ENCODE peak calls at places on chromosomes 12 and 14, in six cellular contexts. A is activated CD4-positive, alpha-beta T cell treated with anti-CD3 and anti-CD28 coated beads, Interleukin-2, amount 50 U/mL, for 1 hour; X is A549; N is SW480; P is activated T-helper 9 cell treated with anti-CD3 and anti-CD28 coated beads, Interleukin-2, amount 50 U/mL, for 16 hours; Q is MV-4-11. Z is an unnamed sample.

GRCh38 chr12:121334513-121335343 is 17.5 kb downstream of the ANAPC5 start:
- DNase-seq in A (no peak), X (peak; percentile 75), N (peak; percentile 75), P (no peak), Q (peak; percentile 67), Z (peak; percentile 84)

GRCh38 chr14:92644601-92645515 is 103.6 kb downstream of the LGMN start:
- DNase-seq in A (no peak), X (no peak), N (no peak), P (no peak), Q (no peak), Z (no peak)

GRCh38 chr14:26820578-26820977 is 222.7 kb upstream of the NOVA1 start:
- DNase-seq in A (no peak), X (no peak), N (no peak), P (no peak), Q (no peak), Z (no peak)

GRCh38 chr14:50928002-50928635 is 16.2 kb downstream of the PYGL start:
- DNase-seq in A (no peak), X (no peak), N (no peak), P (no peak), Q (peak; percentile 99), Z (no peak)

GRCh38 chr12:55659486-55660385 is 23.0 kb downstream of the OR10P1 start:
- DNase-seq in A (no peak), X (no peak), N (peak; percentile 41), P (no peak), Q (peak; percentile 40), Z (peak; percentile 20)

GRCh38 chr12:30026621-30027234 is 243.0 kb upstream of the TMTC1 start:
- DNase-seq in A (no peak), X (no peak), N (peak; percentile 9), P (no peak), Q (no peak), Z (no peak)

GRCh38 chr14:20563966-20564365 is 3.1 kb upstream of the RNASE9 start:
- DNase-seq in A (no peak), X (no peak), N (no peak), P (no peak), Q (no peak), Z (no peak)

GRCh38 chr14:88004637-88005036 is 298 bp upstream of the GPR65 start:
- DNase-seq in A (no peak), X (no peak), N (no peak), P (no peak), Q (no peak), Z (no peak)

GRCh38 chr12:64688715-64689114 is 70.5 kb downstream of the GNS start:
- DNase-seq in A (no peak), X (no peak), N (no peak), P (no peak), Q (no peak), Z (no peak)

GRCh38 chr12:95829395-95829794 is 29.4 kb upstream of the SNRPF start:
- DNase-seq in A (no peak), X (no peak), N (no peak), P (no peak), Q (no peak), Z (no peak)

GRCh38 chr12:54421873-54422250 is 2.8 kb upstream of the ITGA5 start:
- DNase-seq in A (no peak), X (no peak), N (no peak), P (no peak), Q (no peak), Z (no peak)

GRCh38 chr14:91555531-91555930 is 45.4 kb upstream of the PPP4R3A start:
- DNase-seq in A (no peak), X (no peak), N (no peak), P (no peak), Q (no peak), Z (no peak)

GRCh38 chr12:113409462-113410124 is 5.9 kb upstream of the SDS start:
- DNase-seq in A (no peak), X (no peak), N (no peak), P (no peak), Q (no peak), Z (no peak)

GRCh38 chr12:54262403-54262925 is 17.5 kb downstream of the CBX5 start:
- DNase-seq in A (no peak), X (no peak), N (peak; percentile 34), P (no peak), Q (peak; percentile 46), Z (peak; percentile 34)

GRCh38 chr12:87469295-87469694 is 559.9 kb downstream of the C12orf50 start:
- DNase-seq in A (no peak), X (no peak), N (no peak), P (no peak), Q (no peak), Z (no peak)

Z was measured in LoVo.